ENCODE peak calls at places on chromosome 15, in six cellular contexts. B is K562, I is GM23248, U is A549, R is H9, S is OCI-LY7. D is an unnamed sample.

GRCh38 chr15:79919090-79919748 is 22.4 kb upstream of the MTHFS start:
- DNase-seq in B (no peak), I (no peak), U (no peak), R (peak; percentile 86), S (no peak), D (no peak)

GRCh38 chr15:32691316-32692032 is 26.3 kb upstream of the GREM1 start:
- DNase-seq in B (no peak), I (no peak), U (no peak), R (no peak), S (no peak), D (no peak)

GRCh38 chr15:81301815-81302399 is 22.0 kb downstream of the STARD5 start:
- DNase-seq in B (no peak), I (no peak), U (no peak), R (no peak), S (peak; percentile 65), D (no peak)

GRCh38 chr15:49103002-49103401 is 52.4 kb downstream of the COPS2 start:
- DNase-seq in B (no peak), I (peak; percentile 88), U (no peak), R (no peak), S (no peak), D (peak; percentile 83)

GRCh38 chr15:92079047-92079446 is 225.5 kb downstream of the SLCO3A1 start:
- DNase-seq in B (peak; percentile 47), I (peak; percentile 35), U (peak; percentile 66), R (no peak), S (peak; percentile 51), D (no peak)

GRCh38 chr15:40353697-40354096 is 2.9 kb downstream of the PHGR1 start:
- DNase-seq in B (no peak), I (no peak), U (no peak), R (no peak), S (no peak), D (no peak)

GRCh38 chr15:68205949-68206539 is 912 bp upstream of the CALML4 start:
- DNase-seq in B (peak; percentile 84), I (no peak), U (no peak), R (peak; percentile 66), S (no peak), D (peak; percentile 57)

GRCh38 chr15:50241684-50242450 is 23.7 kb downstream of the HDC start:
- DNase-seq in B (peak; percentile 31), I (peak; percentile 76), U (no peak), R (no peak), S (no peak), D (peak; percentile 58)

GRCh38 chr15:64702816-64703631 is 72.4 kb downstream of the RBPMS2 start:
- DNase-seq in B (peak; percentile 94), I (peak; percentile 97), U (peak; percentile 93), R (peak; percentile 98), S (peak; percentile 93), D (peak; percentile 99)

GRCh38 chr15:82921242-82921641 is 31.3 kb downstream of the HOMER2 start:
- DNase-seq in B (peak; percentile 22), I (no peak), U (no peak), R (no peak), S (no peak), D (no peak)

GRCh38 chr15:52924641-52925040 is 134.5 kb upstream of the ONECUT1 start:
- DNase-seq in B (no peak), I (no peak), U (no peak), R (no peak), S (no peak), D (no peak)

GRCh38 chr15:85164841-85165466 is 183.3 kb downstream of the PDE8A start:
- DNase-seq in B (no peak), I (no peak), U (no peak), R (no peak), S (no peak), D (no peak)

GRCh38 chr15:101388046-101388445 is 93.0 kb upstream of the SNRPA1 start:
- DNase-seq in B (no peak), I (no peak), U (no peak), R (no peak), S (no peak), D (no peak)

GRCh38 chr15:36936652-36937051 is 163.7 kb downstream of the MEIS2 start:
- DNase-seq in B (no peak), I (peak; percentile 35), U (no peak), R (no peak), S (no peak), D (no peak)

GRCh38 chr15:39142500-39142899 is 438.4 kb upstream of the THBS1 start:
- DNase-seq in B (no peak), I (no peak), U (no peak), R (no peak), S (no peak), D (no peak)

GRCh38 chr15:72306211-72306785 is 13.7 kb downstream of the CELF6 start:
- DNase-seq in B (peak; percentile 23), I (peak; percentile 48), U (peak; percentile 42), R (peak; percentile 49), S (peak; percentile 31), D (no peak)

GRCh38 chr15:79970921-79971434 is at the start of gene BCL2A1:
- DNase-seq in B (peak; percentile 56), I (peak; percentile 97), U (peak; percentile 87), R (no peak), S (peak; percentile 51), D (peak; percentile 81)

GRCh38 chr15:44207643-44208042 is 12.6 kb upstream of the FRMD5 start:
- DNase-seq in B (no peak), I (peak; percentile 75), U (no peak), R (no peak), S (no peak), D (peak; percentile 71)

GRCh38 chr15:46938169-46938568 is 779.1 kb upstream of the SEMA6D start:
- DNase-seq in B (no peak), I (no peak), U (no peak), R (no peak), S (no peak), D (no peak)

GRCh38 chr15:37057831-37058230 is 42.5 kb downstream of the MEIS2 start:
- DNase-seq in B (no peak), I (no peak), U (no peak), R (no peak), S (no peak), D (no peak)

GRCh38 chr15:31974855-31975421 is 55.4 kb upstream of the CHRNA7 start:
- DNase-seq in B (peak; percentile 44), I (peak; percentile 50), U (peak; percentile 47), R (peak; percentile 73), S (peak; percentile 52), D (no peak)

GRCh38 chr15:60120100-60120499 is 116.0 kb downstream of the FOXB1 start:
- DNase-seq in B (no peak), I (no peak), U (no peak), R (peak; percentile 76), S (no peak), D (no peak)

GRCh38 chr15:31459011-31459748 is 132.5 kb downstream of the KLF13 start:
- DNase-seq in B (no peak), I (peak; percentile 36), U (no peak), R (no peak), S (peak; percentile 88), D (no peak)

GRCh38 chr15:44716983-44717602 is 5.8 kb downstream of the B2M start:
- DNase-seq in B (no peak), I (no peak), U (no peak), R (no peak), S (no peak), D (no peak)

GRCh38 chr15:39018966-39019365 is 454.4 kb upstream of the RASGRP1 start:
- DNase-seq in B (no peak), I (no peak), U (no peak), R (no peak), S (no peak), D (peak; percentile 31)

DNA sequence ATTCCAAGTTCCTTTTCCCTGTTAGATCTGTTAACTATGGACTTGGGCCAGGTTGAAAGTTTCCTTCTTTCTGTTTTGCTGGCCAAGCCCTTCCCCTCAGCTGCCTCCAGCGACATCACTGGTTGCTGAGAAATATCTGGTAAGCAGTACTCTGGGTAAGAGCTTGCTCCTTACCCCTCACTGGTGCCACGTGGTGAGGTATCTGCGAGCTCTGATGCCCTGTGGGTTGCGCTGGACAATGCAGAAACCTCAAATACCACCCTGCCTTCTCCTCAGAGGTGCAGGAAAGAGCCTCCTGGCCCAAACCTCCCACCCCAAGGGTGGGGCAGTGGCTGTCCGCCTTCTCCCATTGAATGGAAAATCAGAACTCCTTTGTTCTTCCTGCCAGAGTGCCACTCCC is 42.9 kb upstream of the APH1B start:
- DNase-seq in B (no peak), I (peak; percentile 68), U (peak; percentile 72), R (no peak), S (no peak), D (no peak)
- H3K4me1 ChIP-seq in B (peaks cover 18% of the 10 kb centered on the region), I (peaks cover 68% of the 10 kb centered on the region), U (peaks cover 61% of the 10 kb centered on the region), R (no peaks in the 10 kb centered on the region), S (peaks cover 21% of the 10 kb centered on the region), D (peaks cover 65% of the 10 kb centered on the region)

GRCh38 chr15:74208901-74209559 is 6.4 kb upstream of the STRA6 start:
- DNase-seq in B (peak; percentile 50), I (no peak), U (no peak), R (peak; percentile 78), S (no peak), D (peak; percentile 81)
- H3K4me2 ChIP-seq in B (no peak overlapping the region), I (no peak overlapping the region), U (peak overlapping the region; percentile 9), R (peak overlapping the region; percentile 12), S (no peak overlapping the region), D (no peak overlapping the region)

DNA sequence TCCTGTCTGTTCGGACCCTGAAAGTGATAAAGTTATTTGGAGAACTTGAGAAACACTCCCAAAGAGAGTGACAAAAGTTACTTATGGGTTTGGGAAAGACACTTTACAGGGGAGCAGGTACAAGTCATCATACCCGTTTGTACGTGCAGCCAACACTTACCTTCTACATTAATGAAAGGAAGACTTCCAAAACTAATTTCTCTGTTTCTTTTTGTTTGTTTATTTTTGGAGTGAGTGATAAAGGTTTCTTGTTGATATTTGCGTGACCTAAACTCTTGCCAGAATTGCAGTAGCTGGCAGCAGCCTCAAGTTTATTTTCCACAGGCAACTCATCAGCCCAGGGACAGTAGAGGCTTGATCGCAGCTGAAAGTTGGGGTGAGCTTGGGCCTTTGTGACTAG is 8.4 kb downstream of the ABHD2 start:
- DNase-seq in B (no peak), I (no peak), U (no peak), R (no peak), S (no peak), D (no peak)
- H3K4me1 ChIP-seq in B (peaks cover 52% of the 10 kb centered on the region), I (peaks cover 15% of the 10 kb centered on the region), U (peaks cover 84% of the 10 kb centered on the region), R (peaks cover 4% of the 10 kb centered on the region), S (no peaks in the 10 kb centered on the region), D (peaks cover 32% of the 10 kb centered on the region)

GRCh38 chr15:41637086-41637485 is 23.1 kb upstream of the MGA start:
- DNase-seq in B (no peak), I (no peak), U (no peak), R (no peak), S (no peak), D (no peak)

GRCh38 chr15:41630616-41631218 is 29.5 kb upstream of the MGA start:
- DNase-seq in B (no peak), I (no peak), U (no peak), R (no peak), S (peak; percentile 17), D (no peak)

GRCh38 chr15:41631880-41632279 is 28.3 kb upstream of the MGA start:
- DNase-seq in B (no peak), I (no peak), U (no peak), R (no peak), S (no peak), D (no peak)

GRCh38 chr15:41634072-41634628 is 26.1 kb upstream of the MGA start:
- DNase-seq in B (no peak), I (no peak), U (no peak), R (no peak), S (peak; percentile 34), D (no peak)

DNA sequence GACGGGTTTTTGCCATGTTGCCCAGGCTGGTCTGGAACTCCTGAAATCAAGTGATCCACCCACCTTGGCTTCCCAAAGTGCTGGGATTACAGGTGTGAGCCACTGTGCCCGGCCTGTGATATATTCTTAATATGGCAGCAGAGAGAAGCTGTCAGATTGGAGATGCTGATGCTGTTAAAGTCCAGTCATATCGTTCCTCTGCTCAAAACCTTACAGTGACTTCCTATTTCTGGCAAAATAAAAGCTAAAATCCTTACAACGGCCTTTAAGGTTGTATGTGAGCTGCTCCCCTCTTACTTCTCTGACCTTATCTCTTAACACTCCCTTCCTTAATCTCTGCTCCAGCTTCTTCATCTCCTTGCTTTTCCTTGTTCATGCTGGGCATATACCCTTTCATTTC is 26.6 kb upstream of the MGA start:
- DNase-seq in B (no peak), I (no peak), U (no peak), R (no peak), S (no peak), D (no peak)
- H3K4me2 ChIP-seq in B (no peak overlapping the region), I (no peak overlapping the region), U (no peak overlapping the region), R (no peak overlapping the region), S (peak overlapping the region; percentile 56), D (no peak overlapping the region)